ENCODE peak calls at places on chromosomes 11 and 22, in ten cellular contexts. V is Calu3; L is C1 segment of cervical spinal cord; E is endothelial cell; X is non-pigmented ciliary epithelial cell; O is astrocyte of the spinal cord; K is BE2C; T is activated naive CD8-positive, alpha-beta T cell treated with anti-CD3 and anti-CD28 coated beads, Interleukin-2, amount 50 U/mL, for 24 hours; G is psoas muscle; D is NCI-H1436 treated with DMSO at 0.1 percent for 48 hours. S is an unnamed sample.

GRCh38 chr11:117097567-117098268 is 510 bp downstream of the SIK3 start:
- DNase-seq in G (peak; percentile 53), D (no peak), X (no peak), O (no peak), K (peak; percentile 49), T (peak; percentile 46), E (peak; percentile 50), V (peak; percentile 18), L (peak; percentile 46), S (peak; percentile 38)

GRCh38 chr11:65204646-65205601 is 23.2 kb downstream of the CAPN1 start:
- DNase-seq in O (peak; percentile 41), X (no peak), T (peak; percentile 64), D (no peak), G (no peak), V (peak; percentile 58), E (peak; percentile 79), L (no peak), K (peak; percentile 63), S (peak; percentile 74)

GRCh38 chr22:20015971-20016733 is 471 bp downstream of the ARVCF start:
- DNase-seq in V (peak; percentile 41), X (no peak), G (no peak), O (no peak), L (no peak), K (peak; percentile 69), E (peak; percentile 33), D (no peak), T (peak; percentile 30), S (no peak)

GRCh38 chr11:73157141-73158010 is 15.3 kb upstream of the FCHSD2 start:
- DNase-seq in T (no peak), K (no peak), D (no peak), G (peak; percentile 49), O (peak; percentile 29), E (no peak), V (no peak), X (no peak), L (peak; percentile 29), S (peak; percentile 49)

GRCh38 chr11:31817621-31818493 is 6.7 kb upstream of the PAX6 start:
- DNase-seq in D (no peak), E (no peak), T (no peak), V (no peak), L (peak; percentile 64), X (no peak), O (no peak), G (no peak), K (no peak), S (no peak)

GRCh38 chr11:3148990-3149851 is 15.9 kb downstream of the OSBPL5 start:
- DNase-seq in G (no peak), L (no peak), D (no peak), X (no peak), E (no peak), T (no peak), K (no peak), V (no peak), O (no peak), S (no peak)

GRCh38 chr11:44628730-44629361 is 63.4 kb downstream of the CD82 start:
- DNase-seq in O (no peak), G (no peak), K (no peak), E (no peak), X (no peak), D (no peak), L (no peak), T (no peak), V (no peak), S (peak; percentile 4)

GRCh38 chr11:64372802-64373597 is 14.0 kb downstream of the RPS6KA4 start:
- DNase-seq in V (peak; percentile 44), G (no peak), T (no peak), O (no peak), L (peak; percentile 79), E (no peak), K (peak; percentile 90), X (no peak), D (peak; percentile 69), S (peak; percentile 99)

GRCh38 chr11:83612891-83613766 is 327.0 kb upstream of the CCDC90B start:
- DNase-seq in O (no peak), X (no peak), K (peak; percentile 66), L (no peak), G (no peak), V (no peak), E (no peak), T (no peak), D (peak; percentile 53), S (no peak)

GRCh38 chr22:31340360-31340759 is 5.8 kb downstream of the PATZ1 start:
- DNase-seq in E (no peak), L (no peak), D (no peak), T (no peak), O (no peak), X (no peak), G (no peak), V (no peak), K (no peak), S (no peak)

GRCh38 chr11:107705027-107705426 is 6.8 kb downstream of the SLN start:
- DNase-seq in X (peak; percentile 72), D (no peak), V (no peak), L (no peak), O (peak; percentile 90), K (no peak), E (no peak), T (no peak), G (no peak), S (no peak)

GRCh38 chr11:131734871-131735270 is 364.5 kb downstream of the NTM start:
- DNase-seq in X (no peak), O (no peak), E (no peak), V (no peak), T (no peak), G (no peak), K (no peak), D (no peak), L (no peak), S (no peak)

GRCh38 chr11:119509277-119509841 is 86.4 kb upstream of the THY1 start:
- DNase-seq in E (no peak), X (no peak), G (no peak), L (no peak), O (peak; percentile 26), D (no peak), V (no peak), K (no peak), T (no peak), S (peak; percentile 56)

GRCh38 chr11:44943696-44944095 is 7.0 kb downstream of the TP53I11 start:
- DNase-seq in X (no peak), K (no peak), E (no peak), G (no peak), O (no peak), V (no peak), L (no peak), T (no peak), D (no peak), S (no peak)

GRCh38 chr11:70482529-70482917 is 84.2 kb downstream of the CTTN start:
- DNase-seq in D (no peak), K (no peak), V (no peak), T (no peak), O (peak; percentile 45), G (peak; percentile 58), E (no peak), L (no peak), X (no peak), S (peak; percentile 27)

GRCh38 chr11:112085822-112086421 is 634 bp downstream of the TIMM8B start:
- DNase-seq in G (peak; percentile 20), E (no peak), D (no peak), L (peak; percentile 29), T (peak; percentile 47), X (no peak), K (peak; percentile 21), V (peak; percentile 0), O (peak; percentile 36), S (peak; percentile 28)

GRCh38 chr22:49574205-49574604 is 253.5 kb downstream of the BRD1 start:
- DNase-seq in L (no peak), O (no peak), K (no peak), X (no peak), E (no peak), G (no peak), D (no peak), V (no peak), T (no peak), S (no peak)

GRCh38 chr22:47367107-47367690 is 604.7 kb downstream of the TBC1D22A start:
- DNase-seq in K (no peak), V (no peak), D (no peak), L (no peak), X (no peak), T (no peak), E (no peak), G (no peak), O (no peak), S (no peak)

GRCh38 chr22:27224485-27225364 is 567.3 kb downstream of the MIAT start:
- DNase-seq in E (no peak), T (no peak), O (peak; percentile 89), D (no peak), X (peak; percentile 76), K (peak; percentile 25), L (no peak), V (no peak), G (peak; percentile 46), S (no peak)

GRCh38 chr22:46524203-46524740 is 13.1 kb downstream of the CELSR1 start:
- DNase-seq in O (no peak), L (no peak), X (no peak), D (no peak), G (no peak), V (no peak), E (no peak), T (no peak), K (no peak), S (no peak)

GRCh38 chr11:117017456-117017855 is 80.8 kb downstream of the SIK3 start:
- DNase-seq in V (no peak), D (no peak), K (no peak), O (no peak), T (no peak), L (no peak), X (no peak), G (no peak), E (no peak), S (no peak)

GRCh38 chr22:42317691-42318547 is 47.5 kb upstream of the TCF20 start:
- DNase-seq in G (no peak), O (no peak), K (peak; percentile 70), E (no peak), V (no peak), L (no peak), X (no peak), D (peak; percentile 66), T (no peak), S (no peak)

GRCh38 chr11:19646921-19647320 is 65.7 kb upstream of the NAV2 start:
- DNase-seq in E (no peak), V (no peak), X (peak; percentile 77), G (peak; percentile 30), K (peak; percentile 19), L (no peak), T (no peak), O (peak; percentile 96), D (no peak), S (peak; percentile 93)

GRCh38 chr22:20272174-20272573 is 4.1 kb upstream of the RTN4R start:
- DNase-seq in O (no peak), T (no peak), E (no peak), D (no peak), L (no peak), V (no peak), K (no peak), G (no peak), X (no peak), S (no peak)

GRCh38 chr11:121571466-121571865 is 118.7 kb upstream of the SORL1-AS1 start:
- DNase-seq in E (no peak), O (no peak), G (no peak), L (no peak), T (no peak), X (no peak), V (no peak), D (no peak), K (no peak), S (no peak)